ENCODE peak calls at places on chromosomes 7 and 10, in five cellular contexts. B, M, U, R and W are unnamed samples.

GRCh38 chr7:141342664-141343400 is 208.4 kb upstream of the AGK start:
- DNase-seq in B (no peak), M (no peak), U (no peak), R (no peak), W (no peak)

GRCh38 chr7:151239837-151240459 is 7.7 kb downstream of the CHPF2 start:
- DNase-seq in B (no peak), M (no peak), U (no peak), R (no peak), W (no peak)

GRCh38 chr10:119406888-119407777 is 135.4 kb downstream of the RGS10 start:
- DNase-seq in B (no peak), M (no peak), U (no peak), R (no peak), W (peak; percentile 12)

GRCh38 chr7:69765879-69766278 is 167.6 kb downstream of the AUTS2 start:
- DNase-seq in B (no peak), M (no peak), U (no peak), R (no peak), W (no peak)

GRCh38 chr10:58180633-58181032 is 87.1 kb downstream of the IPMK start:
- DNase-seq in B (no peak), M (no peak), U (no peak), R (no peak), W (no peak)

GRCh38 chr10:11742009-11742778 is at the start of gene ECHDC3:
- DNase-seq in B (peak; percentile 45), M (no peak), U (peak; percentile 93), R (peak; percentile 84), W (no peak)

GRCh38 chr7:99579956-99580777 is 17.9 kb upstream of the TMEM225B start:
- DNase-seq in B (no peak), M (peak; percentile 6), U (no peak), R (peak; percentile 89), W (no peak)

GRCh38 chr10:90458054-90458453 is 399.8 kb downstream of the HTR7 start:
- DNase-seq in B (no peak), M (no peak), U (no peak), R (no peak), W (no peak)

GRCh38 chr7:105691029-105691691 is 109.9 kb upstream of the EFCAB10 start:
- DNase-seq in B (no peak), M (no peak), U (no peak), R (no peak), W (no peak)

GRCh38 chr7:96781919-96782318 is 72.3 kb upstream of the SEM1 start:
- DNase-seq in B (no peak), M (no peak), U (no peak), R (no peak), W (no peak)

GRCh38 chr10:71582019-71582418 is 137.6 kb downstream of the C10orf105 start:
- DNase-seq in B (peak; percentile 26), M (no peak), U (peak; percentile 51), R (no peak), W (no peak)

GRCh38 chr10:51716981-51717380 is 17.6 kb upstream of the CSTF2T start:
- DNase-seq in B (no peak), M (no peak), U (no peak), R (no peak), W (no peak)

GRCh38 chr7:112550468-112551060 is 69.8 kb downstream of the LSMEM1 start:
- DNase-seq in B (peak; percentile 73), M (peak; percentile 60), U (peak; percentile 64), R (no peak), W (peak; percentile 23)

GRCh38 chr7:50264908-50265307 is 39.6 kb upstream of the IKZF1 start:
- DNase-seq in B (no peak), M (no peak), U (no peak), R (no peak), W (no peak)

GRCh38 chr7:86932038-86932512 is 127.4 kb downstream of the ELAPOR2 start:
- DNase-seq in B (peak; percentile 5), M (no peak), U (no peak), R (no peak), W (no peak)

GRCh38 chr7:93055543-93056107 is 62.2 kb downstream of the SAMD9 start:
- DNase-seq in B (peak; percentile 36), M (peak; percentile 34), U (peak; percentile 55), R (no peak), W (no peak)

GRCh38 chr10:21015838-21016237 is 118.7 kb upstream of the NEBL start:
- DNase-seq in B (no peak), M (no peak), U (no peak), R (no peak), W (no peak)

GRCh38 chr7:131249483-131249882 is 78.2 kb upstream of the MKLN1 start:
- DNase-seq in B (no peak), M (no peak), U (no peak), R (no peak), W (no peak)

GRCh38 chr10:43965033-43965917 is 316.6 kb upstream of the ZNF32 start:
- DNase-seq in B (no peak), M (no peak), U (no peak), R (no peak), W (peak; percentile 74)

GRCh38 chr7:36766451-36766850 is 42.2 kb upstream of the AOAH start:
- DNase-seq in B (no peak), M (no peak), U (no peak), R (no peak), W (no peak)

GRCh38 chr10:32961892-32962369 is 3.9 kb upstream of the ITGB1 start:
- DNase-seq in B (peak; percentile 86), M (peak; percentile 57), U (peak; percentile 15), R (no peak), W (no peak)

GRCh38 chr10:56605043-56605442 is 244.0 kb upstream of the ZWINT start:
- DNase-seq in B (peak; percentile 4), M (no peak), U (no peak), R (no peak), W (no peak)
- TF ChIP-seq HDAC2 in B (no peak), M (no peak), U (no peak), R (no peak), W (no peak)

DNA sequence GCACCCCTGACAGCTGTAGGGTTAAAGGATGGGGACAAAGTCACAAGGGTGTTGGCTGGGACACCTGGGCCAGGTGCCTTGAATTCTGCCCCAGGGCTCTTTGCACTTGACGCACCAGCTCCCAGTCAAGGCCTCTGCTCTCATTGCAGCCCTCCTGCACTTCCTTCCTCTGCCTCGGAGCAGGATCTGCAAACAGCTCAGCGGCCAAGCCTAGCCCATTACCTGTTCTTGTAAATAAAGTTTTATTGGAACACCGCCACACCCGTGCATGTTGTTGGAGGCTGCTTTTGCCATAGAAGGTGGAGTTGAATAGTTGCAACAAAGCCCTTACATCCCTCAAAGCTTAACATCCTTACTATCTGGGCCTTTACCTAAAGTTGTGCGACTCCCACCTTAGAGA is 483.8 kb upstream of the FOXK1 start:
- DNase-seq in B (no peak), M (no peak), U (no peak), R (no peak), W (no peak)
- TF ChIP-seq HDAC2 in B (no peak), M (no peak), U (no peak), R (no peak), W (no peak)

GRCh38 chr10:4453950-4454349 is 372.1 kb upstream of the AKR1E2 start:
- DNase-seq in B (no peak), M (no peak), U (no peak), R (no peak), W (no peak)
- TF ChIP-seq HDAC2 in B (no peak), M (no peak), U (no peak), R (no peak), W (no peak)

DNA sequence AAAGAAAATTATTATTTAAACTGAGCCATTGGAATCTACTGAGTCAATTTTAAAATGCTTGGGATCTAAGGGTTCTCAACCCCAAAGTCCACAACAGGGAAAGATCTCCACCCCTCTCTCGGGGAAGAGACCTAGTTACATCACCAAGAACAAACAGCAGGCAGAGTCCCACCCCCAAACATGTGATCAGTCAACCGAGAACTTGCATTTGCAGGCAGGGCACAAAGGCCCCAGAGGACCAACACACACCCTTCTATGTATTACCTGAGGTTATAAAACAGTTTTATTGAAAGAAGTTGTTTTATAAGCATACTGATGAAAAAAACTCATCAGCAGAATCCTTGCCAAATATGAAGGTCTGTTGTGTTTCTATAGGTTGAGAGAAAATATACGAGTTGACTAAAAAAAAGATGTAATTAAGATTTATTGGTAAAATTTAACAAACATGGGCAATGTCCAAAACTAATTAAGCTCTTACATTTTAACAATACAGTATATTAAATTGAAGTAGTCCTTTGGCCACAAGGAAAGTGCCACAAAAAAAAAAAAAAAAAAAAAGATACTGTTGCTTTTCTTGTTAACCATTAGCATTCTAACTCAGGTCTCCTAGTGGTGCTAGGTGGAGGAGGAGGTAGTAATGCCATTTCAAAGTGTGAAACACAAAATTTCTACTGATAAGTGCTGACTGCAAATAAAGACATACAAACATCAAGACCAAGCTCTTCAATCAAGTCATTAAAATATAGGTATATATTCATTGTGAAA is 975 bp upstream of the USP54 start:
- DNase-seq in B (peak; percentile 78), M (peak; percentile 95), U (peak; percentile 77), R (no peak), W (peak; percentile 31)
- TF ChIP-seq HDAC2 in B (no peak), M (peak; percentile 79), U (no peak), R (no peak), W (no peak)